ENCODE peak calls at places on chromosome 1, in five cellular contexts. One of them, this sample, is unnamed.

GRCh38 chr1:109508001-109508872 is 1.3 kb downstream of the AMIGO1 start:
- DNase-seq in A549: no peak
- DNase-seq in IMR-90: no peak
- DNase-seq in GM12878: no peak
- DNase-seq in K562: no peak
- DNase-seq in this sample: no peak

GRCh38 chr1:94068831-94069648 is 51.9 kb downstream of the ABCA4 start:
- DNase-seq in K562: no peak
- DNase-seq in GM12878: no peak
- DNase-seq in A549: peak; percentile 73
- DNase-seq in IMR-90: peak; percentile 86
- DNase-seq in this sample: no peak

GRCh38 chr1:99645699-99646531 is at the start of gene PALMD:
- DNase-seq in GM12878: no peak
- DNase-seq in K562: peak; percentile 49
- DNase-seq in IMR-90: peak; percentile 15
- DNase-seq in A549: peak; percentile 40
- DNase-seq in this sample: peak; percentile 44

GRCh38 chr1:236018885-236019453 is 45.9 kb downstream of the NID1 start:
- DNase-seq in A549: no peak
- DNase-seq in IMR-90: peak; percentile 36
- DNase-seq in GM12878: no peak
- DNase-seq in K562: no peak
- DNase-seq in this sample: no peak

GRCh38 chr1:229203030-229203751 is 67.7 kb upstream of the RAB4A start:
- DNase-seq in GM12878: no peak
- DNase-seq in A549: peak; percentile 83
- DNase-seq in IMR-90: peak; percentile 74
- DNase-seq in K562: peak; percentile 78
- DNase-seq in this sample: peak; percentile 55

GRCh38 chr1:58784758-58785423 is 1.0 kb upstream of the JUN start:
- DNase-seq in GM12878: no peak
- DNase-seq in K562: peak; percentile 64
- DNase-seq in IMR-90: peak; percentile 94
- DNase-seq in A549: peak; percentile 84
- DNase-seq in this sample: peak; percentile 70

GRCh38 chr1:114108741-114109255 is 44.9 kb downstream of the SYT6 start:
- DNase-seq in K562: no peak
- DNase-seq in GM12878: peak; percentile 55
- DNase-seq in A549: no peak
- DNase-seq in IMR-90: no peak
- DNase-seq in this sample: peak; percentile 33

GRCh38 chr1:40477680-40478057 is 579 bp downstream of the ZFP69 start:
- DNase-seq in A549: no peak
- DNase-seq in K562: peak; percentile 47
- DNase-seq in GM12878: no peak
- DNase-seq in IMR-90: peak; percentile 16
- DNase-seq in this sample: no peak

GRCh38 chr1:3942416-3943122 is 42.5 kb upstream of the C1orf174 start:
- DNase-seq in IMR-90: no peak
- DNase-seq in K562: no peak
- DNase-seq in GM12878: no peak
- DNase-seq in A549: no peak
- DNase-seq in this sample: no peak

GRCh38 chr1:7117599-7118281 is 332.5 kb downstream of the CAMTA1 start:
- DNase-seq in IMR-90: peak; percentile 94
- DNase-seq in GM12878: no peak
- DNase-seq in K562: peak; percentile 19
- DNase-seq in A549: peak; percentile 55
- DNase-seq in this sample: no peak

GRCh38 chr1:65698590-65698989 is 94.1 kb upstream of the PDE4B start:
- DNase-seq in A549: no peak
- DNase-seq in K562: no peak
- DNase-seq in IMR-90: no peak
- DNase-seq in GM12878: no peak
- DNase-seq in this sample: no peak

GRCh38 chr1:65704318-65704717 is 88.4 kb upstream of the PDE4B start:
- DNase-seq in GM12878: no peak
- DNase-seq in A549: no peak
- DNase-seq in K562: no peak
- DNase-seq in IMR-90: no peak
- DNase-seq in this sample: peak; percentile 34

GRCh38 chr1:65703853-65704252 is 88.8 kb upstream of the PDE4B start:
- DNase-seq in GM12878: no peak
- DNase-seq in K562: no peak
- DNase-seq in A549: no peak
- DNase-seq in IMR-90: no peak
- DNase-seq in this sample: no peak
- TF ChIP-seq RCOR1 in GM12878: no peak
- TF ChIP-seq RCOR1 in K562: no peak
- TF ChIP-seq RCOR1 in A549: no peak
- TF ChIP-seq RCOR1 in IMR-90: no peak
- TF ChIP-seq RCOR1 in this sample: no peak

DNA sequence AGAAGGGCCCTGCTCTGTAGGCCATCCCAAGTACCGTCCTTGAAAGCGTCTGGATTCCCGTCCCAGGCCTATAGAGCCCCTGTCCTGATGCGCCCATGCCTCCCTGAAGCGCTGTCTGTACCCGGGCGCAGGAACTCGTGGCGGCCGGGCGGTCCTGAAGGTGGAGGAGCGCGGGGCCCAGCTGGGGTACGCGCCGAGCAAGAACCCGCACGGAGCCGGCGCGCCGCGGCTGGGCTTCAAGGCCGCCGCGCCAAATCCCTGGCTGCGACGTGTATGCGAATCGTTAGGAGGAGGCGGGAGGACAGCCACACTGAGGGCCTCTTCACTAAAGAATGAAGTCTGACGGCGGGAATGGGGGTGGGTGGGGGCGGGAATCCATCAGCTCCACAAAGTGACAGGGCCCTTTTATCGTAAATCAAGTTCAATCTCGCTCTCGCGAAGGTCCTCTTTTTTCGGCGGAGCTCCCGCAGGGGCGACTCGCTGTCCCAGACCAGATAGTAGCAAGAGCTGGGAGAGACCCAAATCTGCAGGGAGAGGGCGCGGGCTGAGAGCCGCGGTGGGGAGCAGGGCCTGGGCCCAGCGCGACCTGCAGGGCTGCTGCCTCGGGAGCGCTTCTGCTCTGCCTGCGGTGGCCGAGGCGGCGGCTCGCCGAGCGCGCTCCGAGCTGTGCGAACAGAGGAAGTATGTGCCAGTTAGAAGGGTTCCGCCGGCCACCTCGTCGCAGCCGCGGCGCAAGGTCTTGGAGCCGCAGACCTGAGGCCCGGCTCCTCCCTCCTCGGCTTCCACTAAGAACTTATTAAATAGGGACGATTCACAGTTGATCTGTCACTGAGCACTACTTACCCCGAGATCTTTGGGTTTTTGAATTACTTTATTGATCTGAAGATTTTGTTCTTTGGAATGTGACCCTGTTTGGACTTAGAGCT is 10.4 kb downstream of the BARHL2 start:
- DNase-seq in IMR-90: no peak
- DNase-seq in K562: no peak
- DNase-seq in GM12878: no peak
- DNase-seq in A549: peak; percentile 12
- DNase-seq in this sample: peak; percentile 56
- H3K4me3 ChIP-seq in IMR-90: no peak overlapping the region
- H3K4me3 ChIP-seq in K562: peak overlapping the region; percentile 10
- H3K4me3 ChIP-seq in GM12878: no peak overlapping the region
- H3K4me3 ChIP-seq in A549: peak overlapping the region; percentile 40
- H3K4me3 ChIP-seq in this sample: peak overlapping the region; percentile 35

DNA sequence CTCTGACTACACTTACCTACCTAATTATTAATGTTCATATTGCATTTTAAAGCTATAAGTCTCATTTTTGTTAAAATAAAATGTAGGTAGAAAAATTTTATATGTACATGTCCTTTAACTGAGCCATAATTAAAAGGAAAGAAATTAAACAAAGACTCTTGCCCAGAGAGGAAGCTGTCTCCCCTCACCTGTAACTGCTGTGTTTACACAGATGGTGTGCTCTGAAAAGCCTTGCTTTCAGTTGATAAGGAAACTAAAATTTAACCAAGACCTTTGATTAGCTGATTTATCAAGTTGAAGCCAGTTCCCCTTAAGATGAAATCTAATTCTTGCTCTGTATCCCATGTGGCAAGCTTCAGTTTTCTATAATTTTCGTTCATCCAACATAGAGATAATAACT is 213.5 kb downstream of the LYPLAL1 start:
- DNase-seq in IMR-90: no peak
- DNase-seq in A549: no peak
- DNase-seq in K562: no peak
- DNase-seq in GM12878: no peak
- DNase-seq in this sample: no peak
- TF ChIP-seq RCOR1 in IMR-90: no peak
- TF ChIP-seq RCOR1 in A549: no peak
- TF ChIP-seq RCOR1 in K562: no peak
- TF ChIP-seq RCOR1 in GM12878: no peak
- TF ChIP-seq RCOR1 in this sample: no peak

GRCh38 chr1:11860083-11860482 is 1.3 kb upstream of the NPPB start:
- DNase-seq in IMR-90: no peak
- DNase-seq in K562: no peak
- DNase-seq in A549: no peak
- DNase-seq in GM12878: no peak
- DNase-seq in this sample: no peak

GRCh38 chr1:11858613-11858967 is at the start of gene NPPB:
- DNase-seq in K562: no peak
- DNase-seq in IMR-90: no peak
- DNase-seq in A549: no peak
- DNase-seq in GM12878: no peak
- DNase-seq in this sample: no peak

GRCh38 chr1:11858158-11858557 is 587 bp downstream of the NPPB start:
- DNase-seq in IMR-90: no peak
- DNase-seq in GM12878: no peak
- DNase-seq in A549: no peak
- DNase-seq in K562: no peak
- DNase-seq in this sample: no peak

GRCh38 chr1:11860586-11860985 is 1.8 kb upstream of the NPPB start:
- DNase-seq in GM12878: no peak
- DNase-seq in K562: no peak
- DNase-seq in A549: no peak
- DNase-seq in IMR-90: no peak
- DNase-seq in this sample: no peak

DNA sequence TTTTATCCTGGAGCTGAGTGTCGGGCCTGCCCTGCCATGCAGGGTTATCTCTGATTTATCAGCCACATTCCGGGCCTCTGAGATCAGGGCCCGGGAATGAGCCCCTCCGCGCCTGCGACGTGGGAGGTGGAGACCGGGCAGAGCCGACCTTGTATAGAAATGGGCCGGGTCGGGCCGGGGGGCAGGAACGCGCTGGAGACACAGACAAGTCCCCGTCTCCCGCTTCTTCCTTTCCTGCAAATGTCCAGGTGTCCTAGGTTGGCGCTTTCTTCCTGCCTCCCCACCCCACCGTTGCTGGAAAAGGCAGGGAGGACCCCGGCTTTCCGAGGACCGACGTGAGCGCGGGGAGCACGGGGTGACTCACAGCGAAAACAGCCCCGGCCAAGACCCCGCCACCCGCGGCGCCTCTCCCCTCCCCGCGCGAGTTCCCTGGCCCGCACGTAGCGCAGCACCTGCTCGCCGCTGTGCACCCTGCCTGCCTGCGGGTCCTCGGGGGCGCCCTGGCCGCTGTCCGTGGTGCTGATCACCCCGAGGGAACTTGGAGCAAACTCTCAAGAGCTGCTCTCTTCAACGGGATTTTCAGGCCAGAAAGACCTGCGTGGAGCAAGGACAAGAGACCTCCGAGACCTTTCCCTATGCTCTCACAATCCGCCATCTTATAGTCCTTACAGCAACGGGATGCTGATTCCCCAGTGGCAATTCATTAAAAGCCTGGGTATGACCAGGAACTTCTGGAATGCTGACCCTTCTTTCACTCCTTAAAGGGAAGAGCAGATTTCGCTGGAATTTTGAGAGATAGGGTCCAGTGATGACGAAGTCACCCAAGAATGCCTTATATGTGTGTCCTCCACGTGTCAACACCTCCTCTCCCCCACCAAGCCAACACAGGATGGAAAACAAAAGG is 475 bp upstream of the NPPB start:
- DNase-seq in IMR-90: peak; percentile 49
- DNase-seq in A549: peak; percentile 37
- DNase-seq in K562: peak; percentile 93
- DNase-seq in GM12878: no peak
- DNase-seq in this sample: no peak
- H3K4me3 ChIP-seq in IMR-90: no peak overlapping the region
- H3K4me3 ChIP-seq in A549: no peak overlapping the region
- H3K4me3 ChIP-seq in K562: no peak overlapping the region
- H3K4me3 ChIP-seq in GM12878: no peak overlapping the region
- H3K4me3 ChIP-seq in this sample: no peak overlapping the region

GRCh38 chr1:203328714-203329122 is 22.2 kb downstream of the FMOD start:
- DNase-seq in GM12878: no peak
- DNase-seq in IMR-90: no peak
- DNase-seq in A549: peak; percentile 24
- DNase-seq in K562: peak; percentile 74
- DNase-seq in this sample: peak; percentile 33
- TF ChIP-seq RCOR1 in GM12878: no peak
- TF ChIP-seq RCOR1 in IMR-90: no peak
- TF ChIP-seq RCOR1 in A549: no peak
- TF ChIP-seq RCOR1 in K562: no peak
- TF ChIP-seq RCOR1 in this sample: no peak

GRCh38 chr1:30749691-30750583 is 7.6 kb downstream of the LAPTM5 start:
- DNase-seq in GM12878: no peak
- DNase-seq in A549: no peak
- DNase-seq in IMR-90: no peak
- DNase-seq in K562: no peak
- DNase-seq in this sample: no peak

GRCh38 chr1:30748699-30749401 is 8.7 kb downstream of the LAPTM5 start:
- DNase-seq in A549: no peak
- DNase-seq in IMR-90: no peak
- DNase-seq in K562: no peak
- DNase-seq in GM12878: no peak
- DNase-seq in this sample: no peak

GRCh38 chr1:30752651-30752908 is 5.0 kb downstream of the LAPTM5 start:
- DNase-seq in K562: no peak
- DNase-seq in IMR-90: no peak
- DNase-seq in GM12878: no peak
- DNase-seq in A549: no peak
- DNase-seq in this sample: no peak

GRCh38 chr1:30751830-30752650 is 5.5 kb downstream of the LAPTM5 start:
- DNase-seq in GM12878: no peak
- DNase-seq in A549: no peak
- DNase-seq in IMR-90: no peak
- DNase-seq in K562: no peak
- DNase-seq in this sample: no peak

GRCh38 chr1:30750751-30751291 is 6.8 kb downstream of the LAPTM5 start:
- DNase-seq in IMR-90: no peak
- DNase-seq in A549: no peak
- DNase-seq in K562: no peak
- DNase-seq in GM12878: no peak
- DNase-seq in this sample: no peak
- H3K4me3 ChIP-seq in IMR-90: no peak overlapping the region
- H3K4me3 ChIP-seq in A549: no peak overlapping the region
- H3K4me3 ChIP-seq in K562: no peak overlapping the region
- H3K4me3 ChIP-seq in GM12878: peak overlapping the region; percentile 98
- H3K4me3 ChIP-seq in this sample: no peak overlapping the region

DNA sequence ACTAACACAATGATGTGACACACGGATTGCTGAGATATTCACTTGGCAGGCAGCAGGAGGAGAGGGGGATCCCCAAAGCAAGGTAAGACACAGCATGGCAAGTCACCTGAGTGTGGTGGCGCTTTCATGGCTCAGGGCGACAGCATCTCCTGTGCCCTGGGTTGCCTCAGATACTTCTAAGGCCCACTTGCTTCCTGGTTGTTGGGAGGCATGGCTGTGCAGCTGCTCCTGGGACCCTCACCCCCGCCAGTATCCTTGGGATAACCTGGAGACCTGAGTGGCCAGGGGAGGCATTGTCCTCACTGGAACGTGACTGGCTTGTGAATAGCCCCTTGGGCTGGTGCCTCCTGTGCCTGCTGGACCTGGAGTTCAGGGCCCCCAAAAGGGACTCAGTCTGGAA is 69.8 kb downstream of the STUM start:
- DNase-seq in IMR-90: no peak
- DNase-seq in A549: no peak
- DNase-seq in GM12878: no peak
- DNase-seq in K562: no peak
- DNase-seq in this sample: no peak
- TF ChIP-seq RCOR1 in IMR-90: no peak
- TF ChIP-seq RCOR1 in A549: no peak
- TF ChIP-seq RCOR1 in GM12878: no peak
- TF ChIP-seq RCOR1 in K562: no peak
- TF ChIP-seq RCOR1 in this sample: no peak

This sample was measured in SK-N-SH.